ENCODE peak calls at places on chromosomes 3 and 15, in nine cellular contexts. One of them, this sample, is unnamed.
A peak's percentile ranks its signal among the peaks of the same experiment; 100 is the strongest.

GRCh38 chr3:63639821-63640220 is 12.7 kb upstream of the SNTN start:
- DNase-seq in PC-3: no peak
- DNase-seq in astrocyte: peak; percentile 13
- DNase-seq in AG10803: peak; percentile 40
- DNase-seq in tibial artery: no peak
- DNase-seq in colonic mucosa: no peak
- DNase-seq in skeletal muscle cell: no peak
- DNase-seq in CD8-positive, alpha-beta memory T cell: no peak
- DNase-seq in fibroblast of the aortic adventitia: no peak
- DNase-seq in this sample: no peak

GRCh38 chr3:40215015-40215414 is 94.5 kb upstream of the EIF1B start:
- DNase-seq in PC-3: no peak
- DNase-seq in astrocyte: no peak
- DNase-seq in CD8-positive, alpha-beta memory T cell: no peak
- DNase-seq in AG10803: no peak
- DNase-seq in tibial artery: no peak
- DNase-seq in fibroblast of the aortic adventitia: no peak
- DNase-seq in skeletal muscle cell: no peak
- DNase-seq in colonic mucosa: no peak
- DNase-seq in this sample: no peak

GRCh38 chr3:14460342-14461005 is 58.1 kb downstream of the SLC6A6 start:
- DNase-seq in fibroblast of the aortic adventitia: peak; percentile 99
- DNase-seq in skeletal muscle cell: peak; percentile 94
- DNase-seq in CD8-positive, alpha-beta memory T cell: no peak
- DNase-seq in PC-3: peak; percentile 59
- DNase-seq in tibial artery: peak; percentile 73
- DNase-seq in AG10803: peak; percentile 98
- DNase-seq in colonic mucosa: peak; percentile 43
- DNase-seq in astrocyte: peak; percentile 96
- DNase-seq in this sample: peak; percentile 56

GRCh38 chr3:134333522-134334181 is 40.6 kb downstream of the AMOTL2 start:
- DNase-seq in fibroblast of the aortic adventitia: peak; percentile 91
- DNase-seq in tibial artery: peak; percentile 61
- DNase-seq in CD8-positive, alpha-beta memory T cell: no peak
- DNase-seq in astrocyte: peak; percentile 76
- DNase-seq in PC-3: no peak
- DNase-seq in AG10803: peak; percentile 97
- DNase-seq in colonic mucosa: no peak
- DNase-seq in skeletal muscle cell: peak; percentile 46
- DNase-seq in this sample: peak; percentile 87

GRCh38 chr15:79004336-79004735 is 59.5 kb upstream of the CTSH start:
- DNase-seq in PC-3: peak; percentile 47
- DNase-seq in fibroblast of the aortic adventitia: peak; percentile 50
- DNase-seq in AG10803: peak; percentile 59
- DNase-seq in CD8-positive, alpha-beta memory T cell: no peak
- DNase-seq in astrocyte: peak; percentile 83
- DNase-seq in colonic mucosa: no peak
- DNase-seq in skeletal muscle cell: no peak
- DNase-seq in tibial artery: no peak
- DNase-seq in this sample: peak; percentile 58

GRCh38 chr3:146390006-146390772 is 79.2 kb downstream of the PLSCR2 start:
- DNase-seq in colonic mucosa: no peak
- DNase-seq in astrocyte: peak; percentile 60
- DNase-seq in fibroblast of the aortic adventitia: peak; percentile 73
- DNase-seq in AG10803: no peak
- DNase-seq in skeletal muscle cell: no peak
- DNase-seq in tibial artery: no peak
- DNase-seq in CD8-positive, alpha-beta memory T cell: no peak
- DNase-seq in PC-3: no peak
- DNase-seq in this sample: no peak

GRCh38 chr3:158770254-158771017 is 31.4 kb upstream of the MFSD1 start:
- DNase-seq in astrocyte: peak; percentile 85
- DNase-seq in CD8-positive, alpha-beta memory T cell: no peak
- DNase-seq in skeletal muscle cell: peak; percentile 56
- DNase-seq in tibial artery: no peak
- DNase-seq in colonic mucosa: no peak
- DNase-seq in AG10803: peak; percentile 69
- DNase-seq in fibroblast of the aortic adventitia: peak; percentile 75
- DNase-seq in PC-3: peak; percentile 52
- DNase-seq in this sample: peak; percentile 84

GRCh38 chr3:194328080-194328571 is 23.0 kb downstream of the CPN2 start:
- DNase-seq in CD8-positive, alpha-beta memory T cell: peak; percentile 31
- DNase-seq in fibroblast of the aortic adventitia: peak; percentile 55
- DNase-seq in tibial artery: no peak
- DNase-seq in AG10803: peak; percentile 56
- DNase-seq in astrocyte: peak; percentile 81
- DNase-seq in skeletal muscle cell: peak; percentile 54
- DNase-seq in PC-3: peak; percentile 71
- DNase-seq in colonic mucosa: no peak
- DNase-seq in this sample: no peak

GRCh38 chr15:63364293-63365003 is 17.2 kb downstream of the CA12 start:
- DNase-seq in fibroblast of the aortic adventitia: no peak
- DNase-seq in colonic mucosa: no peak
- DNase-seq in AG10803: peak; percentile 49
- DNase-seq in CD8-positive, alpha-beta memory T cell: no peak
- DNase-seq in tibial artery: no peak
- DNase-seq in astrocyte: no peak
- DNase-seq in PC-3: no peak
- DNase-seq in skeletal muscle cell: no peak
- DNase-seq in this sample: no peak

GRCh38 chr15:83209333-83209732 is 1.7 kb upstream of the HDGFL3 start:
- DNase-seq in tibial artery: no peak
- DNase-seq in astrocyte: no peak
- DNase-seq in CD8-positive, alpha-beta memory T cell: no peak
- DNase-seq in AG10803: no peak
- DNase-seq in colonic mucosa: no peak
- DNase-seq in skeletal muscle cell: no peak
- DNase-seq in PC-3: no peak
- DNase-seq in fibroblast of the aortic adventitia: no peak
- DNase-seq in this sample: no peak

GRCh38 chr3:190546881-190547510 is 33.1 kb downstream of the IL1RAP start:
- DNase-seq in tibial artery: no peak
- DNase-seq in skeletal muscle cell: no peak
- DNase-seq in PC-3: no peak
- DNase-seq in fibroblast of the aortic adventitia: no peak
- DNase-seq in AG10803: no peak
- DNase-seq in colonic mucosa: no peak
- DNase-seq in astrocyte: no peak
- DNase-seq in CD8-positive, alpha-beta memory T cell: no peak
- DNase-seq in this sample: peak; percentile 79

GRCh38 chr3:99952306-99952705 is 134.6 kb downstream of the CMSS1 start:
- DNase-seq in AG10803: peak; percentile 75
- DNase-seq in fibroblast of the aortic adventitia: peak; percentile 49
- DNase-seq in skeletal muscle cell: no peak
- DNase-seq in tibial artery: no peak
- DNase-seq in colonic mucosa: no peak
- DNase-seq in PC-3: peak; percentile 49
- DNase-seq in CD8-positive, alpha-beta memory T cell: no peak
- DNase-seq in astrocyte: peak; percentile 88
- DNase-seq in this sample: peak; percentile 48

DNA sequence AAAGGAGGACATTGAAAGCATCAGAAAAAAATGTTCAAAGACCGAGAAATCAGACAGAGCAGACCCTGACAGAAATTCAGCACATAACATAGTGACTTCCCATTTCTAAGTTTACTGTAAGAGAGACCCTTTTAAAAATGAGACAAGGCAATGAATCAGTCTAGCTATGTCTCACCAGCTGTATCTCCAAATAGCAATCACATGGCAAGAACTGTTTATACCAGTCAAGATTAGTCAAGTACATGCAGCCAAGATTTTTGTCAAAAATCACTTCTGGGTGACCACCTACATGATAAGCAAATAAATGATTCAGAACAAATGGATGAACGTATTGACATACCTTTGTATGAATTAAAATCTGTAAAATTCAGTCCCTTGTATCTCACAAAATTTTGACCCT is 138.0 kb downstream of the DTWD1 start:
- DNase-seq in AG10803: no peak
- DNase-seq in CD8-positive, alpha-beta memory T cell: no peak
- DNase-seq in astrocyte: peak; percentile 17
- DNase-seq in skeletal muscle cell: no peak
- DNase-seq in fibroblast of the aortic adventitia: peak; percentile 47
- DNase-seq in tibial artery: no peak
- DNase-seq in colonic mucosa: no peak
- DNase-seq in PC-3: peak; percentile 43
- DNase-seq in this sample: no peak
- H3K4me3 ChIP-seq in AG10803: no peak overlapping the region
- H3K4me3 ChIP-seq in CD8-positive, alpha-beta memory T cell: no peak overlapping the region
- H3K4me3 ChIP-seq in astrocyte: no peak overlapping the region
- H3K4me3 ChIP-seq in skeletal muscle cell: no peak overlapping the region
- H3K4me3 ChIP-seq in fibroblast of the aortic adventitia: no peak overlapping the region
- H3K4me3 ChIP-seq in tibial artery: no peak overlapping the region
- H3K4me3 ChIP-seq in colonic mucosa: no peak overlapping the region
- H3K4me3 ChIP-seq in PC-3: no peak overlapping the region
- H3K4me3 ChIP-seq in this sample: no peak overlapping the region

GRCh38 chr3:30665539-30665938 is 59.1 kb downstream of the TGFBR2 start:
- DNase-seq in AG10803: no peak
- DNase-seq in PC-3: no peak
- DNase-seq in colonic mucosa: no peak
- DNase-seq in fibroblast of the aortic adventitia: no peak
- DNase-seq in CD8-positive, alpha-beta memory T cell: no peak
- DNase-seq in tibial artery: no peak
- DNase-seq in astrocyte: no peak
- DNase-seq in skeletal muscle cell: no peak
- DNase-seq in this sample: no peak
- H3K4me3 ChIP-seq in AG10803: no peak overlapping the region
- H3K4me3 ChIP-seq in PC-3: no peak overlapping the region
- H3K4me3 ChIP-seq in colonic mucosa: no peak overlapping the region
- H3K4me3 ChIP-seq in fibroblast of the aortic adventitia: no peak overlapping the region
- H3K4me3 ChIP-seq in CD8-positive, alpha-beta memory T cell: no peak overlapping the region
- H3K4me3 ChIP-seq in tibial artery: no peak overlapping the region
- H3K4me3 ChIP-seq in astrocyte: no peak overlapping the region
- H3K4me3 ChIP-seq in skeletal muscle cell: no peak overlapping the region
- H3K4me3 ChIP-seq in this sample: no peak overlapping the region

GRCh38 chr3:13013595-13013993 is 59.6 kb downstream of the IQSEC1 start:
- DNase-seq in skeletal muscle cell: no peak
- DNase-seq in AG10803: no peak
- DNase-seq in astrocyte: no peak
- DNase-seq in PC-3: no peak
- DNase-seq in fibroblast of the aortic adventitia: no peak
- DNase-seq in colonic mucosa: no peak
- DNase-seq in CD8-positive, alpha-beta memory T cell: no peak
- DNase-seq in tibial artery: no peak
- DNase-seq in this sample: no peak

GRCh38 chr3:13012228-13012691 is 61.0 kb downstream of the IQSEC1 start:
- DNase-seq in skeletal muscle cell: no peak
- DNase-seq in tibial artery: peak; percentile 87
- DNase-seq in AG10803: peak; percentile 63
- DNase-seq in colonic mucosa: peak; percentile 51
- DNase-seq in fibroblast of the aortic adventitia: no peak
- DNase-seq in astrocyte: no peak
- DNase-seq in CD8-positive, alpha-beta memory T cell: peak; percentile 44
- DNase-seq in PC-3: no peak
- DNase-seq in this sample: no peak

GRCh38 chr3:13013994-13014754 is 59.1 kb downstream of the IQSEC1 start:
- DNase-seq in fibroblast of the aortic adventitia: no peak
- DNase-seq in AG10803: no peak
- DNase-seq in PC-3: no peak
- DNase-seq in tibial artery: no peak
- DNase-seq in skeletal muscle cell: no peak
- DNase-seq in astrocyte: no peak
- DNase-seq in colonic mucosa: no peak
- DNase-seq in CD8-positive, alpha-beta memory T cell: peak; percentile 35
- DNase-seq in this sample: no peak

GRCh38 chr3:13011369-13012227 is 61.6 kb downstream of the IQSEC1 start:
- DNase-seq in skeletal muscle cell: no peak
- DNase-seq in fibroblast of the aortic adventitia: no peak
- DNase-seq in CD8-positive, alpha-beta memory T cell: peak; percentile 75
- DNase-seq in tibial artery: no peak
- DNase-seq in colonic mucosa: peak; percentile 45
- DNase-seq in astrocyte: no peak
- DNase-seq in PC-3: peak; percentile 12
- DNase-seq in AG10803: no peak
- DNase-seq in this sample: no peak

GRCh38 chr3:13013151-13013561 is 60.1 kb downstream of the IQSEC1 start:
- DNase-seq in AG10803: no peak
- DNase-seq in CD8-positive, alpha-beta memory T cell: no peak
- DNase-seq in astrocyte: no peak
- DNase-seq in PC-3: no peak
- DNase-seq in fibroblast of the aortic adventitia: no peak
- DNase-seq in tibial artery: no peak
- DNase-seq in skeletal muscle cell: no peak
- DNase-seq in colonic mucosa: no peak
- DNase-seq in this sample: no peak
- H3K4me3 ChIP-seq in AG10803: no peak overlapping the region
- H3K4me3 ChIP-seq in CD8-positive, alpha-beta memory T cell: peak overlapping the region; percentile 63
- H3K4me3 ChIP-seq in astrocyte: no peak overlapping the region
- H3K4me3 ChIP-seq in PC-3: no peak overlapping the region
- H3K4me3 ChIP-seq in fibroblast of the aortic adventitia: no peak overlapping the region
- H3K4me3 ChIP-seq in tibial artery: no peak overlapping the region
- H3K4me3 ChIP-seq in skeletal muscle cell: no peak overlapping the region
- H3K4me3 ChIP-seq in colonic mucosa: no peak overlapping the region
- H3K4me3 ChIP-seq in this sample: no peak overlapping the region

GRCh38 chr3:149830902-149831301 is 17.9 kb downstream of the RNF13 start:
- DNase-seq in astrocyte: no peak
- DNase-seq in tibial artery: no peak
- DNase-seq in skeletal muscle cell: no peak
- DNase-seq in PC-3: no peak
- DNase-seq in fibroblast of the aortic adventitia: no peak
- DNase-seq in CD8-positive, alpha-beta memory T cell: no peak
- DNase-seq in AG10803: no peak
- DNase-seq in colonic mucosa: no peak
- DNase-seq in this sample: no peak

GRCh38 chr3:149832086-149832485 is 19.1 kb downstream of the RNF13 start:
- DNase-seq in PC-3: no peak
- DNase-seq in colonic mucosa: no peak
- DNase-seq in astrocyte: peak; percentile 13
- DNase-seq in tibial artery: no peak
- DNase-seq in CD8-positive, alpha-beta memory T cell: no peak
- DNase-seq in AG10803: peak; percentile 40
- DNase-seq in fibroblast of the aortic adventitia: peak; percentile 21
- DNase-seq in skeletal muscle cell: no peak
- DNase-seq in this sample: no peak

GRCh38 chr3:149828390-149828789 is 15.4 kb downstream of the RNF13 start:
- DNase-seq in tibial artery: no peak
- DNase-seq in colonic mucosa: no peak
- DNase-seq in fibroblast of the aortic adventitia: no peak
- DNase-seq in AG10803: no peak
- DNase-seq in skeletal muscle cell: no peak
- DNase-seq in PC-3: no peak
- DNase-seq in CD8-positive, alpha-beta memory T cell: no peak
- DNase-seq in astrocyte: no peak
- DNase-seq in this sample: no peak

GRCh38 chr3:149831321-149831720 is 18.3 kb downstream of the RNF13 start:
- DNase-seq in CD8-positive, alpha-beta memory T cell: no peak
- DNase-seq in tibial artery: no peak
- DNase-seq in AG10803: no peak
- DNase-seq in fibroblast of the aortic adventitia: no peak
- DNase-seq in PC-3: no peak
- DNase-seq in colonic mucosa: no peak
- DNase-seq in skeletal muscle cell: no peak
- DNase-seq in astrocyte: no peak
- DNase-seq in this sample: no peak

DNA sequence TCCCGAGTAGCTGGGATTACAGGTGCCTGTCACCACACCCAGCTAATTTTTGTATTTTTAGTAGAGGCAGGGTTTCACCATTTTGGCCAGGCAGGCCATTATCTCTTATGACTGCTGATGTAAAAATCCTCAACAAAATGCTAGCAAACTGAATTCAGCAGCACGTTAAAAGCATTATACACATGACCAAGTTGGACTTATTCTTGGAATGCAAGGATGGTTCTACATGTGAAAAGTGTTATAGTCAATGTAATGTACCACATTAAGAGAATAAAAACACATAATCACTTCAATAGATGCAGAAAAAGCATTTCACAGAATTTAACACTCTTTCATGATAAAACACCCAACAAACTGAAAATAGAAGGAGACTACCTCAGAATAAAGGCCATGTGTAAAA is 20.2 kb downstream of the RNF13 start:
- DNase-seq in tibial artery: no peak
- DNase-seq in AG10803: no peak
- DNase-seq in skeletal muscle cell: no peak
- DNase-seq in CD8-positive, alpha-beta memory T cell: no peak
- DNase-seq in PC-3: no peak
- DNase-seq in fibroblast of the aortic adventitia: no peak
- DNase-seq in colonic mucosa: no peak
- DNase-seq in astrocyte: no peak
- DNase-seq in this sample: no peak
- H3K4me3 ChIP-seq in tibial artery: no peak overlapping the region
- H3K4me3 ChIP-seq in AG10803: no peak overlapping the region
- H3K4me3 ChIP-seq in skeletal muscle cell: no peak overlapping the region
- H3K4me3 ChIP-seq in CD8-positive, alpha-beta memory T cell: no peak overlapping the region
- H3K4me3 ChIP-seq in PC-3: no peak overlapping the region
- H3K4me3 ChIP-seq in fibroblast of the aortic adventitia: no peak overlapping the region
- H3K4me3 ChIP-seq in colonic mucosa: no peak overlapping the region
- H3K4me3 ChIP-seq in astrocyte: no peak overlapping the region
- H3K4me3 ChIP-seq in this sample: no peak overlapping the region

This sample was measured in fibroblast of villous mesenchyme.